ENCODE peak calls at places on chromosomes 6 and 20, in nine cellular contexts. T is naive thymus-derived CD4-positive, alpha-beta T cell; P is lung; S is heart left ventricle; O is thyroid gland; L is tibial artery; B is endothelial cell of umbilical vein; U is stomach; E is ascending aorta. C is an unnamed sample.
A peak's percentile ranks its signal among the peaks of the same experiment; 100 is the strongest.

GRCh38 chr6:154229796-154230195 is 126.8 kb downstream of the IPCEF1 start:
- DNase-seq in P (no peak), B (no peak), S (no peak), L (no peak), O (no peak), E (no peak), T (no peak), U (no peak), C (no peak)

GRCh38 chr6:140485740-140486467 is 1111.5 kb upstream of the CITED2 start:
- DNase-seq in S (no peak), O (peak; percentile 50), B (peak; percentile 13), E (no peak), U (peak; percentile 40), L (peak; percentile 26), P (no peak), T (no peak), C (peak; percentile 83)

GRCh38 chr20:4681971-4682370 is 39.7 kb upstream of the PRND start:
- DNase-seq in B (no peak), L (no peak), U (no peak), S (no peak), E (no peak), T (no peak), P (no peak), O (no peak), C (peak; percentile 74)

GRCh38 chr6:156977527-156978291 is 200.5 kb downstream of the ARID1B start:
- DNase-seq in L (peak; percentile 42), U (peak; percentile 46), T (no peak), S (peak; percentile 43), B (no peak), P (no peak), E (no peak), O (peak; percentile 78), C (no peak)

GRCh38 chr20:59634435-59635005 is 30.2 kb downstream of the PHACTR3 start:
- DNase-seq in T (no peak), B (no peak), O (no peak), E (no peak), S (no peak), P (peak; percentile 22), U (peak; percentile 14), L (no peak), C (no peak)

GRCh38 chr6:116564921-116565872 is 6.1 kb upstream of the RWDD1 start:
- DNase-seq in L (no peak), O (peak; percentile 27), B (peak; percentile 17), S (peak; percentile 21), U (no peak), E (no peak), P (no peak), T (peak; percentile 12), C (peak; percentile 55)

GRCh38 chr6:114171473-114171872 is 171.3 kb downstream of the HS3ST5 start:
- DNase-seq in L (no peak), U (no peak), O (no peak), S (no peak), B (no peak), E (no peak), P (no peak), T (no peak), C (no peak)

GRCh38 chr20:20668639-20669038 is 43.8 kb downstream of the RALGAPA2 start:
- DNase-seq in B (no peak), L (no peak), P (no peak), U (no peak), T (no peak), E (no peak), O (no peak), S (no peak), C (peak; percentile 22)

GRCh38 chr6:135299256-135299655 is 118.1 kb downstream of the MYB start:
- DNase-seq in E (no peak), B (no peak), S (no peak), L (no peak), O (no peak), P (no peak), U (no peak), T (no peak), C (peak; percentile 25)

GRCh38 chr6:134201716-134202115 is 116.2 kb downstream of the SGK1 start:
- DNase-seq in P (no peak), O (no peak), E (no peak), U (no peak), B (no peak), S (no peak), T (no peak), L (no peak), C (no peak)

GRCh38 chr20:42986143-42986773 is 203.4 kb downstream of the PTPRT start:
- DNase-seq in B (no peak), O (no peak), P (no peak), T (no peak), S (no peak), E (no peak), U (no peak), L (no peak), C (no peak)

GRCh38 chr20:17928633-17929311 is 39.8 kb downstream of the SNX5 start:
- DNase-seq in P (no peak), E (no peak), L (no peak), B (no peak), U (peak; percentile 72), O (peak; percentile 82), S (no peak), T (no peak), C (no peak)

GRCh38 chr6:2749972-2750600 is 636 bp downstream of the MYLK4 start:
- DNase-seq in P (peak; percentile 65), O (peak; percentile 50), U (peak; percentile 67), B (peak; percentile 65), S (peak; percentile 49), E (no peak), T (peak; percentile 71), L (no peak), C (peak; percentile 85)

GRCh38 chr6:168666751-168667427 is 225.9 kb downstream of the SMOC2 start:
- DNase-seq in E (no peak), T (no peak), P (no peak), S (no peak), L (no peak), U (no peak), B (no peak), O (no peak), C (no peak)

GRCh38 chr6:119308048-119308570 is 41.5 kb downstream of the MAN1A1 start:
- DNase-seq in B (peak; percentile 54), S (no peak), U (no peak), T (no peak), E (no peak), O (no peak), P (no peak), L (no peak), C (peak; percentile 86)

GRCh38 chr6:42449917-42450313 is 1.8 kb downstream of the TRERF1 start:
- DNase-seq in E (no peak), O (no peak), T (no peak), L (no peak), S (no peak), B (no peak), U (no peak), P (no peak), C (no peak)

GRCh38 chr6:42446370-42446769 is 5.4 kb downstream of the TRERF1 start:
- DNase-seq in L (no peak), O (no peak), U (no peak), S (no peak), P (no peak), T (no peak), B (no peak), E (no peak), C (no peak)

GRCh38 chr6:42448906-42449659 is 2.6 kb downstream of the TRERF1 start:
- DNase-seq in O (no peak), B (no peak), L (no peak), P (no peak), E (no peak), T (no peak), U (no peak), S (no peak), C (no peak)

GRCh38 chr6:42450314-42451145 is 1.2 kb downstream of the TRERF1 start:
- DNase-seq in O (peak; percentile 36), P (no peak), S (no peak), U (no peak), B (no peak), E (no peak), T (no peak), L (no peak), C (peak; percentile 59)

DNA sequence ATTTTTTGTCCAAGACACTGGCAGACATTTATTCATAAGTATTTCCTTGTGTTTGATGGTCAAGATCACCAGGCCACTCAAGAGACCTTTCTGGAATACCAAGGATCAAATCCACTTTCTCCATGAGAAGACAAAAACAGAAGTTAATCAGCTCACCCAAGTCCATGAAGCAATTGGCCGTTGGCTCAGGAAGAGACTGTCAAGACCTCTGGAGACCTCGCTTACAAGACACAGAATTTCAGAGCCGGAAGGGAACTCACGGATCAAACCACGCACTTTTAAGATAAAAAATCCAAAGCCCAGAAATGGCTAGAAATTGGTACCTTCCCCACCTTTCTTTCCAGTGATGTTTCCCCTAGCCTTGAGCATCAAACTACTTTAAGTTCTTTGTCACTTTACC is 3.3 kb downstream of the TRERF1 start:
- DNase-seq in T (no peak), E (no peak), B (no peak), O (no peak), U (no peak), S (no peak), L (no peak), P (no peak), C (no peak)
- H3K4me1 ChIP-seq in T (peaks cover 27% of the 10 kb centered on the region), E (no peaks in the 10 kb centered on the region), B (peaks cover 8% of the 10 kb centered on the region), O (peaks cover 2% of the 10 kb centered on the region), U (peaks cover 55% of the 10 kb centered on the region), S (peaks cover 22% of the 10 kb centered on the region), L (peaks cover 8% of the 10 kb centered on the region), P (peaks cover 3% of the 10 kb centered on the region), C (peaks cover 43% of the 10 kb centered on the region)

GRCh38 chr6:28537509-28538140 is 11.9 kb downstream of the GPX5 start:
- DNase-seq in B (no peak), O (no peak), S (no peak), U (no peak), E (no peak), P (no peak), L (no peak), T (peak; percentile 44), C (no peak)
- H3K4me3 ChIP-seq in B (no peak overlapping the region), O (no peak overlapping the region), S (no peak overlapping the region), U (no peak overlapping the region), E (no peak overlapping the region), P (no peak overlapping the region), L (no peak overlapping the region), T (peak overlapping the region; percentile 28), C (no peak overlapping the region)

GRCh38 chr20:46638367-46639274 is 12.6 kb downstream of the SLC13A3 start:
- DNase-seq in E (no peak), B (no peak), P (no peak), T (no peak), L (no peak), U (no peak), S (no peak), O (no peak), C (peak; percentile 12)
- H3K4me1 ChIP-seq in E (no peaks in the 10 kb centered on the region), B (no peaks in the 10 kb centered on the region), P (no peaks in the 10 kb centered on the region), T (no peaks in the 10 kb centered on the region), L (no peaks in the 10 kb centered on the region), U (no peaks in the 10 kb centered on the region), S (no peaks in the 10 kb centered on the region), O (no peaks in the 10 kb centered on the region), C (no peaks in the 10 kb centered on the region)

DNA sequence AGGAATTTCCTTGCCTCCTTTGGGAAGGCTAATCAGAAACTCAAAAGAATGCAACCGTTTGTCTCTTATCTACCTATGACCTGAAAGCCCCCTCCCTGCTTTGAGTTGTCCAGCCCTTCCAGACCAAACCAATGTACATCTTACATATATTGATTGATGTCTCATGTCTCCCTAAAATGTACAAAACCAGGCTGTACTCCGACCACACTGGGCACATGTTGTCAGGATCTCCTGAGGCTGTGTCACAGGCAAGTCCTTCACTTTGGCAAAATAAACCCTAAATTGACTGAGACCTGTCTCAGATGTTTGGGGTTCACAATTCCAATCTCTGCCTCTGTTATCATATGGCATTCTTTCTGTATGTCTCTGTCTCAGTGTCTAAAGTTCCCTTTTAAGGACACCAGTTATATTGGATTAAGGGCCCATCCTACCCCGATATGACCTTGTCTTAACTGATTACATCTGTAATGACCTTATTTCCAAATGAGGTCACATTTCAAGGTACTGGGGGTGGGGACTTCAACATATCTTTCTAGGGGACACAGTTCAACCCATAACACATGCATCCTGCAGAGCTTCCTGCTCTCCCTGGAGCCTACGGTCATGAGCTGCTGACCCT is 513.5 kb upstream of the JARID2 start:
- DNase-seq in S (no peak), E (no peak), O (no peak), T (no peak), B (no peak), U (no peak), L (no peak), P (no peak), C (no peak)
- H3K4me3 ChIP-seq in S (no peak overlapping the region), E (no peak overlapping the region), O (no peak overlapping the region), T (no peak overlapping the region), B (no peak overlapping the region), U (no peak overlapping the region), L (no peak overlapping the region), P (no peak overlapping the region), C (no peak overlapping the region)